ENCODE peak calls at places on chromosome 16, in four cellular contexts. One of them, this sample, is unnamed.
A peak's percentile ranks its signal among the peaks of the same experiment; 100 is the strongest.

GRCh38 chr16:28974007-28974436 is 556 bp upstream of the SPNS1 start:
- DNase-seq in transverse colon: peak; percentile 59
- DNase-seq in left lung: peak; percentile 59
- DNase-seq in Panc1: no peak
- DNase-seq in this sample: peak; percentile 76

GRCh38 chr16:54538241-54538640 is 251.7 kb upstream of the IRX3 start:
- DNase-seq in left lung: no peak
- DNase-seq in transverse colon: no peak
- DNase-seq in Panc1: no peak
- DNase-seq in this sample: peak; percentile 10

GRCh38 chr16:1769402-1770300 is 1.7 kb downstream of the NME3 start:
- DNase-seq in Panc1: no peak
- DNase-seq in transverse colon: no peak
- DNase-seq in left lung: no peak
- DNase-seq in this sample: no peak

GRCh38 chr16:89629827-89630610 is 16.6 kb downstream of the DPEP1 start:
- DNase-seq in left lung: no peak
- DNase-seq in transverse colon: peak; percentile 70
- DNase-seq in Panc1: no peak
- DNase-seq in this sample: no peak

GRCh38 chr16:51951668-51952298 is 595.2 kb downstream of the TOX3 start:
- DNase-seq in left lung: no peak
- DNase-seq in Panc1: no peak
- DNase-seq in transverse colon: no peak
- DNase-seq in this sample: no peak

GRCh38 chr16:79380990-79381389 is 219.5 kb downstream of the MAF start:
- DNase-seq in Panc1: no peak
- DNase-seq in left lung: no peak
- DNase-seq in transverse colon: no peak
- DNase-seq in this sample: no peak

GRCh38 chr16:28531777-28532744 is 6.7 kb downstream of the NUPR1 start:
- DNase-seq in transverse colon: peak; percentile 86
- DNase-seq in left lung: peak; percentile 87
- DNase-seq in Panc1: no peak
- DNase-seq in this sample: peak; percentile 33

GRCh38 chr16:77967054-77968035 is 55.0 kb upstream of the CLEC3A start:
- DNase-seq in Panc1: no peak
- DNase-seq in left lung: no peak
- DNase-seq in transverse colon: no peak
- DNase-seq in this sample: no peak

GRCh38 chr16:1100084-1100800 is 4.2 kb upstream of the C1QTNF8 start:
- DNase-seq in left lung: no peak
- DNase-seq in transverse colon: no peak
- DNase-seq in Panc1: no peak
- DNase-seq in this sample: no peak

GRCh38 chr16:78925071-78925714 is 675.3 kb downstream of the MAF start:
- DNase-seq in left lung: no peak
- DNase-seq in transverse colon: peak; percentile 41
- DNase-seq in Panc1: peak; percentile 1
- DNase-seq in this sample: peak; percentile 6

GRCh38 chr16:27819881-27820610 is 243.5 kb downstream of the GSG1L start:
- DNase-seq in left lung: no peak
- DNase-seq in Panc1: no peak
- DNase-seq in transverse colon: no peak
- DNase-seq in this sample: no peak

GRCh38 chr16:70745536-70746025 is 55.4 kb downstream of the VAC14 start:
- DNase-seq in Panc1: no peak
- DNase-seq in left lung: no peak
- DNase-seq in transverse colon: no peak
- DNase-seq in this sample: no peak
- TF ChIP-seq CTCF in Panc1: no peak
- TF ChIP-seq CTCF in left lung: no peak
- TF ChIP-seq CTCF in transverse colon: no peak
- TF ChIP-seq CTCF in this sample: no peak

GRCh38 chr16:72988568-72988967 is 59.4 kb downstream of the ZFHX3 start:
- DNase-seq in Panc1: no peak
- DNase-seq in transverse colon: no peak
- DNase-seq in left lung: no peak
- DNase-seq in this sample: no peak
- H3K4me3 ChIP-seq in Panc1: no peak overlapping the region
- H3K4me3 ChIP-seq in transverse colon: no peak overlapping the region
- H3K4me3 ChIP-seq in left lung: no peak overlapping the region
- H3K4me3 ChIP-seq in this sample: no peak overlapping the region

GRCh38 chr16:25140459-25140858 is 28.9 kb downstream of the LCMT1 start:
- DNase-seq in transverse colon: no peak
- DNase-seq in Panc1: no peak
- DNase-seq in left lung: no peak
- DNase-seq in this sample: no peak

GRCh38 chr16:25134306-25134705 is 22.8 kb downstream of the LCMT1 start:
- DNase-seq in left lung: no peak
- DNase-seq in transverse colon: no peak
- DNase-seq in Panc1: no peak
- DNase-seq in this sample: no peak

GRCh38 chr16:25138130-25138529 is 26.6 kb downstream of the LCMT1 start:
- DNase-seq in left lung: no peak
- DNase-seq in transverse colon: no peak
- DNase-seq in Panc1: no peak
- DNase-seq in this sample: no peak

DNA sequence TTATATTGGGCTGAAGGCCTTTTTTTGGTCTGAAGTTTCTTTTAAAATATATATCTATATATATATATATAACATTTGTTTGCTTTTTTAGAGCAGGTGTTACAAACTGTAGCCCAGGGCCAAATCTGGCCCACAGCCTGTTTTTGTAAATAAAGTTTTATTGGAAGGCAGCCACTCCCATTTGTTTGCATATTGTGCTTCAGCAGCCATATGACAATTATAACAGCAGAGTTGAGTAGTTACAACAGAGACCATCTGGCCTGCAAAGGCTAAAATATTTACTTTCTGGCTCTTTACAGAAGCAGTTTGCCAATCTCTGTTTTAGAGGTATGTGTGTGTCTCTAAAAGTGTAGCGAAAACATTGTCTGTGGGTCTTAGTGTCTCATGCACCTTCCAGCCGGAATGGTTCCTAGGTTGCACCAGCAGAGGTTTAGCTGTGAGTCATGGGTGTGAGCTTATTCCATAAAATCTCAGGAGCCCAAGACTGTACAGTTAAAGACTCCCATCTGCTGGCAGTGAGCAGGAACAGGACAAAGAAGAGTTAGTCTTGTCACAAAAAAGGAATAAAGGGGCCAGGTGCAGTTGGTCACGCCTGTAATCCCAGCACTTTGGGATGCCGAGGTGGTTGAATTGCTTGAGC is 23.8 kb downstream of the LCMT1 start:
- DNase-seq in transverse colon: peak; percentile 36
- DNase-seq in Panc1: no peak
- DNase-seq in left lung: no peak
- DNase-seq in this sample: peak; percentile 63
- TF ChIP-seq CTCF in transverse colon: peak; percentile 44
- TF ChIP-seq CTCF in Panc1: peak; percentile 48
- TF ChIP-seq CTCF in left lung: no peak
- TF ChIP-seq CTCF in this sample: peak; percentile 38

GRCh38 chr16:30785126-30786106 is 1.6 kb downstream of the ZNF629 start:
- DNase-seq in Panc1: no peak
- DNase-seq in left lung: no peak
- DNase-seq in transverse colon: no peak
- DNase-seq in this sample: no peak
- H3K4me3 ChIP-seq in Panc1: peak overlapping the region; percentile 86
- H3K4me3 ChIP-seq in left lung: peak overlapping the region; percentile 79
- H3K4me3 ChIP-seq in transverse colon: peak overlapping the region; percentile 90
- H3K4me3 ChIP-seq in this sample: peak overlapping the region; percentile 94

DNA sequence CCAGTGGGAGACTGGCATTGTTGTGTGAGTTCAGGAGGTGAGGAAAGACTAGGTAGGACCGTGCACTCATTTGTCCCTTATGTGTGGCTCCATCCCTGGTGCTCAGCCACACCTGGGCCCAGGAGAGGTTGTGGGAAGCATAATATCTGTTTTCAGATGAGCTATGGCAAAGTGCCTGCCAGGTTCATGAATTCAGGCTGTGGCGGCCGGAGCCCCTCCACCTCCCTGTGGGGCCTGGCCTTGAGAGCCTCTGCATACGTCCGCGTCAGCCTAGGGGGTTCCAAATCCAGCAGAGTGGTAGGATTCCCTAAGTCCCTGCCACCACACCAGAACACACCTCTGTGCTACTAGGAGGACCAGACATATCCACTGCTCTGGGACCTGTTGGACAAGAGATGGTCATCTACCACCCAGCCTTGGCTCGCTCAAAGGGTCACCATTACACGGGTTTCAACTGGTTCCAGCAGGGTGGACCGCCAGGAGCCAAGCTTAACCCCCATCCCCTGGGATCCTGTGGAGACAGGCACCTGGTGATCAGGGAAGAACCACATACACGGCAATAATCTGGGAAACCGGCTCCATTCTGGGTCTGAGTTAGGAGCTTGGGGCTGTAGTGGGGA is 2.0 kb downstream of the B3GNT9 start:
- DNase-seq in Panc1: no peak
- DNase-seq in left lung: no peak
- DNase-seq in transverse colon: no peak
- DNase-seq in this sample: no peak
- TF ChIP-seq CTCF in Panc1: no peak
- TF ChIP-seq CTCF in left lung: no peak
- TF ChIP-seq CTCF in transverse colon: no peak
- TF ChIP-seq CTCF in this sample: no peak

DNA sequence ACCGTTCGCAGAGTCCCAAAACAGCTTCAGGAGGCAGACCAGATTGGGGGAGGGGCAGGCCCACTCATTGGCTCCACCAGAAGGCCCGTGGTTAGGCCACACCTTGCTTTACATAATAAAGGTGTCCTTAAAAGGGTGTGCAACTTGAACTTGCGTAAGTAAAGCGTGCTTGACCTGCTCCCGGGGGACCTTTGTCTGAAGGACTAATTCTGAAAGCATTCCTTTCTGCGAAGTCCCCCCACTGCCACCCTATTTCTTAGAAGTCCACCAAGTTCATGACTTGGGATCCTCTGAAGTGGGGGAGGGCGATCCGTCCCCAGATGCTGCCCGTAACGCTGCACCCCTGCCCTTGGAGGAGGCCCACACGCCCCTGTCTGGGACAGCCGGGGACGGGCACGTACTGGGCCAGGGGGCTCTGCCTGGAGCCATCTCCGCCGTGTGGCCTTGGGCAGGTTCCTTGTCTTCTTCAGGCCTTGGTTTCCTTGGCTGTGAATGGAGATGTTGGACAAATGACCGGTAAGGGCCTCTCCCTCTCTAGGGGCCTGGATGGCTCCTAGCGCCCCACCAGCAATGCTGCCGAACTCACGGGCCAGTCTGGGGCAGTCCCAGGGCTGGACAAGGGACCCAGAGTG is 823 bp upstream of the ZNF469 start:
- DNase-seq in left lung: peak; percentile 33
- DNase-seq in Panc1: no peak
- DNase-seq in transverse colon: no peak
- DNase-seq in this sample: no peak
- H3K4me3 ChIP-seq in left lung: no peak overlapping the region
- H3K4me3 ChIP-seq in Panc1: no peak overlapping the region
- H3K4me3 ChIP-seq in transverse colon: no peak overlapping the region
- H3K4me3 ChIP-seq in this sample: no peak overlapping the region

GRCh38 chr16:82580293-82580900 is 46.4 kb upstream of the CDH13 start:
- DNase-seq in left lung: no peak
- DNase-seq in Panc1: no peak
- DNase-seq in transverse colon: no peak
- DNase-seq in this sample: peak; percentile 18
- TF ChIP-seq CTCF in left lung: no peak
- TF ChIP-seq CTCF in Panc1: peak; percentile 47
- TF ChIP-seq CTCF in transverse colon: no peak
- TF ChIP-seq CTCF in this sample: peak; percentile 15

GRCh38 chr16:56515665-56516064 is 4.2 kb downstream of the BBS2 start:
- DNase-seq in left lung: no peak
- DNase-seq in Panc1: no peak
- DNase-seq in transverse colon: no peak
- DNase-seq in this sample: no peak
- H3K4me3 ChIP-seq in left lung: no peak overlapping the region
- H3K4me3 ChIP-seq in Panc1: no peak overlapping the region
- H3K4me3 ChIP-seq in transverse colon: no peak overlapping the region
- H3K4me3 ChIP-seq in this sample: no peak overlapping the region

GRCh38 chr16:30355144-30355953 is at the start of gene CD2BP2:
- DNase-seq in transverse colon: peak; percentile 98
- DNase-seq in Panc1: peak; percentile 98
- DNase-seq in left lung: peak; percentile 99
- DNase-seq in this sample: peak; percentile 100
- TF ChIP-seq CTCF in transverse colon: no peak
- TF ChIP-seq CTCF in Panc1: no peak
- TF ChIP-seq CTCF in left lung: no peak
- TF ChIP-seq CTCF in this sample: peak; percentile 2

This sample was measured in fibroblast of mammary gland.